ENCODE peak calls at places on chromosomes 12 and 14, in five cellular contexts. Q, I, J, U and F are unnamed samples.

GRCh38 chr12:74449872-74450271 is 87.8 kb upstream of the ATXN7L3B start:
- DNase-seq in Q (no peak), I (no peak), J (no peak), U (peak; percentile 3), F (no peak)

GRCh38 chr14:103408491-103409155 is 23.4 kb downstream of the MARK3 start:
- DNase-seq in Q (no peak), I (no peak), J (no peak), U (no peak), F (no peak)

GRCh38 chr12:122886851-122887816 is 8.8 kb downstream of the VPS37B start:
- DNase-seq in Q (no peak), I (no peak), J (no peak), U (no peak), F (no peak)

GRCh38 chr12:109710279-109710746 is 3.3 kb upstream of the FAM222A start:
- DNase-seq in Q (no peak), I (no peak), J (no peak), U (no peak), F (peak; percentile 9)

GRCh38 chr12:111276189-111276588 is 92.7 kb downstream of the PHETA1 start:
- DNase-seq in Q (no peak), I (no peak), J (no peak), U (peak; percentile 3), F (no peak)

GRCh38 chr12:49348781-49349180 is 2.1 kb downstream of the DNAJC22 start:
- DNase-seq in Q (no peak), I (no peak), J (no peak), U (no peak), F (no peak)

GRCh38 chr12:84077692-84078091 is 834.9 kb downstream of the SLC6A15 start:
- DNase-seq in Q (no peak), I (no peak), J (no peak), U (no peak), F (no peak)

GRCh38 chr12:1993341-1993740 is 10.9 kb downstream of the DCP1B start:
- DNase-seq in Q (no peak), I (no peak), J (no peak), U (peak; percentile 88), F (peak; percentile 78)

GRCh38 chr12:108498136-108498535 is 16.9 kb upstream of the FICD start:
- DNase-seq in Q (no peak), I (no peak), J (no peak), U (no peak), F (no peak)

GRCh38 chr14:41016213-41016612 is 590.5 kb upstream of the LRFN5 start:
- DNase-seq in Q (no peak), I (no peak), J (no peak), U (no peak), F (no peak)

GRCh38 chr12:62931481-62931880 is 3.5 kb downstream of the PPM1H start:
- DNase-seq in Q (no peak), I (no peak), J (no peak), U (no peak), F (no peak)

GRCh38 chr12:109542014-109542413 is 31.3 kb downstream of the MMAB start:
- DNase-seq in Q (no peak), I (no peak), J (no peak), U (peak; percentile 64), F (no peak)

GRCh38 chr12:115771065-115771464 is 506.4 kb downstream of the MED13L start:
- DNase-seq in Q (no peak), I (no peak), J (no peak), U (no peak), F (no peak)

GRCh38 chr12:8917751-8918150 is 3.4 kb downstream of the PHC1 start:
- DNase-seq in Q (no peak), I (no peak), J (no peak), U (no peak), F (no peak)

GRCh38 chr14:97246648-97247047 is 449.5 kb downstream of the VRK1 start:
- DNase-seq in Q (no peak), I (no peak), J (no peak), U (no peak), F (no peak)

GRCh38 chr12:41274643-41275042 is 86.5 kb downstream of the PDZRN4 start:
- DNase-seq in Q (no peak), I (no peak), J (no peak), U (no peak), F (no peak)

GRCh38 chr12:122137681-122138080 is 36.3 kb downstream of the IL31 start:
- DNase-seq in Q (no peak), I (no peak), J (no peak), U (no peak), F (no peak)

GRCh38 chr14:77025744-77026165 is 2.8 kb downstream of the IRF2BPL start:
- DNase-seq in Q (no peak), I (no peak), J (peak; percentile 80), U (no peak), F (no peak)

GRCh38 chr12:34595749-34596733 is 573.7 kb downstream of the ALG10 start:
- DNase-seq in Q (no peak), I (no peak), J (peak; percentile 59), U (no peak), F (no peak)

GRCh38 chr12:55929306-55929791 is 1.6 kb upstream of the DGKA start:
- DNase-seq in Q (no peak), I (peak; percentile 88), J (no peak), U (no peak), F (no peak)

GRCh38 chr14:101502761-101503392 is 58.4 kb upstream of the DIO3 start:
- DNase-seq in Q (peak; percentile 6), I (no peak), J (peak; percentile 64), U (no peak), F (no peak)

GRCh38 chr12:166425-167091 is 47.4 kb downstream of the SLC6A12 start:
- DNase-seq in Q (no peak), I (no peak), J (no peak), U (no peak), F (no peak)

GRCh38 chr12:52909256-52909655 is 4.4 kb upstream of the KRT8 start:
- DNase-seq in Q (no peak), I (no peak), J (no peak), U (no peak), F (no peak)

GRCh38 chr12:13223176-13223806 is 26.8 kb downstream of the EMP1 start:
- DNase-seq in Q (no peak), I (no peak), J (no peak), U (peak; percentile 68), F (peak; percentile 86)

GRCh38 chr12:50514526-50515276 is 9.9 kb downstream of the DIP2B start:
- DNase-seq in Q (no peak), I (no peak), J (no peak), U (no peak), F (no peak)

DNA sequence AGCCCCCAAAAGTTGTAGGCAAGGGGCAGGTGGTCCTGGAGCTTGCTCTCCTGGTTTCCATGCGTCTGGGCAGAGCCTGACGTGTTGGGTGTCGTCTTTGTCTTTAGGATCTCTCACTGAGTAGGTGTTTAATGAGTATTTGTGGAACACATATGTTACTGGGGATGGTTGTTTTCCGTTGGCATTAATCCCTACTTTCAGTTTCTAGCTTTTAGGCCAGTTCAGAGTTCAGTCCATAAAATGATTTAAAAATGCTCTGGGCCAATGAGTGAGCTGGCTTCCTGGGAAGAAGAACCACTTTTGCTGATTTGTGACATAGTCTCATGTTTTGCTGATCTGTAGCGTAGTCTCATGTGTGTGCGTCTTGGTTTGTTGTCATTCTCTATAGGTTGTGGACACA is 10.9 kb downstream of the AACS start:
- DNase-seq in Q (no peak), I (no peak), J (no peak), U (no peak), F (no peak)
- H3K36me3 ChIP-seq in Q (no peaks in the 10 kb centered on the region), I (no peaks in the 10 kb centered on the region), J (peaks cover 3% of the 10 kb centered on the region), U (peaks cover 13% of the 10 kb centered on the region), F (peaks cover 10% of the 10 kb centered on the region)

DNA sequence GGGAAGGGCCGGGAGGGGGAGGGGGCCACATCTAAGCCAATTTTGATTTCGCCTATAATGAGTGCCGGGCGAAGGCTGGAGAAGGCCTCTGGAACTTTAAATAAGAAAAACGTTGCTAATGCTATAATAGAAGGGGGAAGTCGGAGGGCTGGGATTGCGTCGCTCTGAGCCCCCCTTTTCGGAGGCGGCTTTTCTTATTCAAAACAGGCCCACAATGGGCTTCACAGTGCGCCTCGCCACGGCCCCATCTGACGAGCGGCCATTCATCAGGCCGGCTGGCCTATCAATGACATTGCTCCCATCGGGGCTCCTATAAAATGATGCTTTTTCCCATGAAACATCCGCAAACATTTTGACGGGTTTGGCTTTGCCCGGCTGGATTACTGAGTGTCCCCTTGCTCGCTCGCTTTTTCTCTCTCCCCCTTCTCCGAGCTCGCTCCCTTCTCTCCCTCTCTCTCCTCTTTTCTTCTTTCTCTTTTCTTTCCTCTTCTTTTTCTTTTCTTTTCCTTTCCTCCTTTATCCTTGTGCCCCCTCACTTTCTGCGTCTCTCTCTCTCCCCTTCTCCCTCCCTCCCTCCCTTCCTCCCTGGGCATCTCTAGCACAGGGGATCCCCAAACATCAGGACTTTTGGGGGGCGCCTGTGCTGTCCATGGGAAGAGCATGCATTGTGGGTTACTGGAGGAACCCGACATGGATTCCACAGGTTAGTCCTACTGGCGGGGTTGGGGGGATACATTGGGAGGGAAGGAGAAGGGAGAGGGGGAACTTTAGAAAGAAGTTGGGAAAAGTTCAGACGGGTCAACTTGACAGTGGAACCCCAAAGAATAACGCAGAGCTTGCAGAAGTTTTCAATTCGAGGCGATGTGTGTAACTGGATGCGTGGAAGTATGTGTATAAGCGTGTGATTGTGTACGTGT is at the start of gene RFX4:
- DNase-seq in Q (no peak), I (no peak), J (no peak), U (no peak), F (no peak)
- H3K4me3 ChIP-seq in Q (no peak within 1 kb of the TSS), I (no peak within 1 kb of the TSS), J (peak within 1 kb of the TSS; percentile 45), U (peak within 1 kb of the TSS; percentile 24), F (peak within 1 kb of the TSS; percentile 17)

GRCh38 chr14:61698216-61698980 is 3.1 kb downstream of the HIF1A start:
- DNase-seq in Q (no peak), I (no peak), J (no peak), U (no peak), F (no peak)

GRCh38 chr14:61699092-61699491 is 3.8 kb downstream of the HIF1A start:
- DNase-seq in Q (no peak), I (no peak), J (no peak), U (no peak), F (no peak)

GRCh38 chr14:61703342-61704129 is 8.2 kb downstream of the HIF1A start:
- DNase-seq in Q (no peak), I (no peak), J (no peak), U (no peak), F (no peak)

GRCh38 chr14:61701946-61702345 is 6.6 kb downstream of the HIF1A start:
- DNase-seq in Q (no peak), I (no peak), J (no peak), U (no peak), F (no peak)

DNA sequence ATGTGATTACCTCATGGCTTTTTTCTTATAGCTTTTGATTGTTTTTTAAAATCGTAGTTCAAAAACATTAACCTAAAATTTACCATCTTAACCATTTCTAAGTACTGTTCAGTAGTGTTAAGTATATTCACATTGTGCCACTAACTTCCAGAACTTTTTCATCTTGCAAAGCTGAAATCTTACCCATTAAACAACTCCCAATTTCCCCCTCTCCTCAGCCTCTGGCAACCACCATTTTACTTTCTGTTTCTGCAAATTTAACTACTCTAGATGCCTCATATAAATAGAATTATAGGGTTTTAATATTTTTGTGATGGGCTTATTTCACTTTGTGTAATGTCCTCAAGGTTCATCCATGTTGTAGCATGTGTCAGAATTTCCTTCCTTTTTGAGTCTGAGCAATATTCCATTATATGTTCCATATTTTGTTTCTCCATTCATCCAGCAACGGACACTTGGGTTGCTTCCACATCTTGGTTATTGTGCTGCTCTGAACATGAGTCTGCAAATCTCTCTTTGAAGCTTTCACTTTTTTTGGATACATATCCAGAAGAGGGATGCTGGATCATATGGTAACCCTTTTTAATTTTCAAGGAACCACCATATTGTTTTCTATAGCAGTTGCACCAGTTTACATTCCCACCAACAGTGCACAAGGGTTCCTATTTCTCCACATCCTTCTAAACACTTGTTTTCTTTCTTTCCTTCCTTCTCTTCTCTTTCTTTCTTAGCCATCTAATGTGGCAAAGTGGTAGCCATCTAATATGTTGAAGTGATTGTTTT is 5.0 kb downstream of the HIF1A start:
- DNase-seq in Q (no peak), I (no peak), J (no peak), U (no peak), F (no peak)
- H3K36me3 ChIP-seq in Q (no peaks in the 10 kb centered on the region), I (no peaks in the 10 kb centered on the region), J (no peaks in the 10 kb centered on the region), U (peaks cover 57% of the 10 kb centered on the region), F (no peaks in the 10 kb centered on the region)

GRCh38 chr12:25469368-25469767 is 83.7 kb downstream of the LMNTD1 start:
- DNase-seq in Q (no peak), I (no peak), J (no peak), U (no peak), F (no peak)
- H3K4me3 ChIP-seq in Q (no peak overlapping the region), I (no peak overlapping the region), J (no peak overlapping the region), U (no peak overlapping the region), F (no peak overlapping the region)